ENCODE peak calls at places on chromosomes 12 and 14, in nine cellular contexts. S is right cardiac atrium, A is A673, N is esophagus muscularis mucosa, J is sigmoid colon, G is A549, E is heart left ventricle, B is neuronal stem cell, H is pancreas. C is an unnamed sample. For H3K4me1, the result is how much of the 10 kb centered on the place peaks cover.

GRCh38 chr12:132638541-132639408 is 20.2 kb downstream of the P2RX2 start:
- DNase-seq in S (no peak), A (peak), N (no peak), J (no peak), G (peak), E (no peak), B (no peak), H (no peak), C (no peak)

GRCh38 chr12:89919241-89919906 is 210.7 kb upstream of the ATP2B1 start:
- DNase-seq in S (no peak), A (no peak), N (no peak), J (no peak), G (no peak), E (no peak), B (no peak), H (no peak), C (no peak)

GRCh38 chr12:11576104-11576503 is 73.4 kb upstream of the ETV6 start:
- DNase-seq in S (no peak), A (peak), N (no peak), J (peak), G (no peak), E (no peak), B (no peak), H (no peak), C (no peak)

GRCh38 chr12:108679282-108679681 is 45.6 kb upstream of the SELPLG start:
- DNase-seq in S (no peak), A (no peak), N (peak), J (no peak), G (no peak), E (no peak), B (no peak), H (no peak), C (no peak)

GRCh38 chr12:46839964-46840363 is 14.2 kb upstream of the SLC38A4 start:
- DNase-seq in S (no peak), A (no peak), N (no peak), J (no peak), G (no peak), E (no peak), B (no peak), H (no peak), C (no peak)

GRCh38 chr12:67034110-67034879 is 234.9 kb upstream of the CAND1 start:
- DNase-seq in S (no peak), A (no peak), N (no peak), J (no peak), G (no peak), E (no peak), B (no peak), H (no peak), C (no peak)

GRCh38 chr12:40254455-40255085 is 29.8 kb downstream of the LRRK2 start:
- DNase-seq in S (no peak), A (no peak), N (no peak), J (no peak), G (no peak), E (no peak), B (no peak), H (no peak), C (no peak)

GRCh38 chr14:22405201-22405600 is 183.8 kb downstream of the DAD1 start:
- DNase-seq in S (no peak), A (no peak), N (no peak), J (no peak), G (no peak), E (no peak), B (no peak), H (no peak), C (no peak)

GRCh38 chr14:22982013-22982476 is 306 bp downstream of the AJUBA start:
- DNase-seq in S (no peak), A (peak), N (no peak), J (no peak), G (no peak), E (no peak), B (no peak), H (no peak), C (no peak)

GRCh38 chr12:104299842-104300481 is 3.6 kb upstream of the EID3 start:
- DNase-seq in S (no peak), A (no peak), N (no peak), J (no peak), G (no peak), E (no peak), B (no peak), H (no peak), C (no peak)

GRCh38 chr12:71664411-71665108 is 459 bp downstream of the THAP2 start:
- DNase-seq in S (no peak), A (no peak), N (no peak), J (no peak), G (peak), E (no peak), B (no peak), H (no peak), C (no peak)

GRCh38 chr12:118984206-118984943 is 3.0 kb downstream of the SRRM4 start:
- DNase-seq in S (no peak), A (no peak), N (no peak), J (no peak), G (no peak), E (no peak), B (no peak), H (no peak), C (no peak)

GRCh38 chr14:66231823-66232222 is 254.3 kb upstream of the CCDC196 start:
- DNase-seq in S (no peak), A (no peak), N (no peak), J (no peak), G (no peak), E (no peak), B (no peak), H (no peak), C (no peak)

GRCh38 chr14:97544581-97544980 is 747.4 kb downstream of the VRK1 start:
- DNase-seq in S (no peak), A (no peak), N (no peak), J (no peak), G (no peak), E (no peak), B (no peak), H (no peak), C (no peak)

GRCh38 chr14:102878174-102878969 is 44.1 kb upstream of the AMN start:
- DNase-seq in S (no peak), A (no peak), N (no peak), J (no peak), G (no peak), E (no peak), B (no peak), H (no peak), C (no peak)

GRCh38 chr12:24668563-24668962 is 280.3 kb downstream of the BCAT1 start:
- DNase-seq in S (no peak), A (no peak), N (no peak), J (no peak), G (no peak), E (no peak), B (no peak), H (no peak), C (no peak)

GRCh38 chr12:87136330-87136976 is 880.3 kb upstream of the MGAT4C start:
- DNase-seq in S (no peak), A (no peak), N (no peak), J (no peak), G (no peak), E (no peak), B (no peak), H (no peak), C (no peak)

GRCh38 chr12:91565816-91566215 is 383.2 kb upstream of the DCN start:
- DNase-seq in S (no peak), A (no peak), N (no peak), J (no peak), G (no peak), E (no peak), B (no peak), H (no peak), C (no peak)
- H3K27ac ChIP-seq in S (no peak), A (no peak), N (no peak), J (no peak), G (no peak), E (no peak), B (no peak), H (no peak), C (no peak)

GRCh38 chr12:1619599-1619998 is 9.4 kb upstream of the WNT5B start:
- DNase-seq in S (peak), A (peak), N (no peak), J (no peak), G (no peak), E (peak), B (no peak), H (no peak), C (no peak)
- H3K4me1 ChIP-seq in S (under half), A (under half), N (under half), J (under half), G (under half), E (under half), B (under half), H (under half), C (under half)

GRCh38 chr12:128661216-128661550 is 162.6 kb downstream of the SLC15A4 start:
- DNase-seq in S (no peak), A (no peak), N (no peak), J (no peak), G (no peak), E (no peak), B (no peak), H (peak), C (no peak)
- H3K27ac ChIP-seq in S (no peak), A (no peak), N (no peak), J (no peak), G (no peak), E (no peak), B (no peak), H (no peak), C (no peak)

DNA sequence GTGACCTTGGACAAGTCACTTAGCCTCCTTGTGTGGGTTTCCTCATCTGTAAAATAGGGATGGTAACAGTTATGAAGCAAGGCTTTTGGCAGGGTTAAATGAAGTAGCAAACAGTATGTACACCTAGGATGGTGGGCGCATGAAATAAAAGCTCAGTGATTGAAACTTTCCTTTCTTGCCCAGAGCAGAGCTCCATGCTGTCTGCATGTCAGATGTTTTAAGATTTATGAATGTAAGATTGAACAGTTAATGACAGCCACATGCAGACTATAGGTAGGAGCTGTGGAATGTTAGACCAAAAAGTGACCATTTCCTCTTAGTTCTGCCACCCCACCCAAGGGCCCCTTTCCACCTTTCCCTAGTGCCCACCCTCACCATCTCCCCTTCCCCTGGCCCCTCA is 12.1 kb downstream of the ITGB7 start:
- DNase-seq in S (no peak), A (no peak), N (no peak), J (no peak), G (no peak), E (no peak), B (no peak), H (no peak), C (no peak)
- H3K4me1 ChIP-seq in S (under half), A (under half), N (under half), J (under half), G (under half), E (under half), B (under half), H (under half), C (under half)